ENCODE peak calls at places on chromosomes 16 and 17, in five cellular contexts. K, L, H, P and S are unnamed samples.
A peak's percentile ranks its signal among the peaks of the same experiment; 100 is the strongest.

GRCh38 chr17:62800580-62800979 is 7.5 kb downstream of the MARCHF10 start:
- DNase-seq in L (no peak), K (peak; percentile 51), H (no peak), P (no peak), S (peak; percentile 47)

GRCh38 chr17:83062011-83062817 is 17.2 kb upstream of the METRNL start:
- DNase-seq in K (no peak), P (peak; percentile 9), L (no peak), H (no peak), S (no peak)

GRCh38 chr17:61869138-61869537 is 5.8 kb upstream of the BRIP1 start:
- DNase-seq in P (no peak), K (no peak), H (no peak), L (no peak), S (no peak)

GRCh38 chr16:80720759-80721470 is 83.5 kb downstream of the CDYL2 start:
- DNase-seq in P (no peak), H (no peak), K (no peak), L (no peak), S (no peak)

GRCh38 chr17:79752175-79752574 is 21.4 kb downstream of the ENPP7 start:
- DNase-seq in K (no peak), H (no peak), L (no peak), P (no peak), S (no peak)

GRCh38 chr16:21001262-21001661 is 100.7 kb downstream of the LYRM1 start:
- DNase-seq in K (peak; percentile 80), H (peak; percentile 38), P (no peak), L (peak; percentile 17), S (no peak)

GRCh38 chr16:88815901-88816589 is 4.3 kb upstream of the APRT start:
- DNase-seq in L (peak; percentile 21), P (peak; percentile 36), H (no peak), K (peak; percentile 63), S (peak; percentile 34)

GRCh38 chr16:80121522-80121909 is 419.3 kb upstream of the DYNLRB2 start:
- DNase-seq in P (no peak), L (no peak), K (no peak), H (no peak), S (no peak)

GRCh38 chr16:2429771-2430663 is 770 bp downstream of the CCNF start:
- DNase-seq in K (peak; percentile 51), L (peak; percentile 71), H (no peak), P (no peak), S (peak; percentile 21)

GRCh38 chr17:39591958-39592954 is 15.5 kb downstream of the NEUROD2 start:
- DNase-seq in K (peak; percentile 96), H (peak; percentile 13), L (peak; percentile 40), P (peak; percentile 70), S (peak; percentile 55)

GRCh38 chr17:82231562-82232321 is 2.9 kb downstream of the SLC16A3 start:
- DNase-seq in L (no peak), H (no peak), K (peak; percentile 84), P (peak; percentile 27), S (no peak)

DNA sequence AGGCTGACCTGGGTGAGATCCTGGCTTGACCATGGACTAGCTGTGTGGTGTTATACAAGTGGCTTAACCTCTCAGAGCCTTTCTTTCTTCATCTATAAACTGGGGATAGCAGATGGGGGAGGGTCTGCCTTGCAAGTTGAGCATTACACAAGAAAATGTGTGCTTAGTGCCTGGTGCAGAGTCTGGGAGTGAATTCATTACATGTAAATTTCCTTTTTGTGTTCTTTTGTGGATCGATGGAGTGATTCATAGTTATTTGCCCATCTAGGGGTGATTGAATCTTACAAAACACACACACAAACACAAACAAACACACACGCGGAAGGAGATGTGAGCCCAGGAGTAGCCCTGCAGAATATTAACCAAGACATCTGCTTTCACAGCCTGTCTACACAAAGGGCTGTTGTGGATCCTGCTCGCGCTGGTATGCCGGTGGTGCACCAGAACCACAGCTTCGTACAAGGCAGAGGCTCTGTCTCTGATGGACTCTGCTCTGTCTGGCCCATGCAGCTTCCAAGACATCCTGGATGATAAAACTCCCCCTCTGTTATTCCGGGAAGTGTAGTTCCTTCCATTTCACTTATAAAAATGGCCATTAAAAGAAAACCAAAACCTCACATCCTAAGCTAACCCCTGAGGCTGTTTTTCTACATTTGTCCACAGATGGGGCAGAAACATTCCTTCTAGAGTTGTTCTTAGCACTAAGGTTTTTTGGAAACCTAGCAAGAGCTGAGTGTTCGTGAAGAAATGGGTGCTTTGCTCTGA is 86.1 kb downstream of the UTP18 start:
- DNase-seq in H (no peak), K (no peak), L (no peak), P (no peak), S (no peak)
- TF ChIP-seq CTCF in H (no peak), K (no peak), L (no peak), P (no peak), S (no peak)

GRCh38 chr16:30142672-30143346 is 19.8 kb upstream of the MAPK3 start:
- DNase-seq in P (no peak), H (no peak), K (peak; percentile 50), L (peak; percentile 56), S (no peak)
- TF ChIP-seq CTCF in P (no peak), H (peak; percentile 48), K (no peak), L (peak; percentile 60), S (no peak)

GRCh38 chr17:60314423-60314822 is 77.5 kb downstream of the USP32 start:
- DNase-seq in K (no peak), P (no peak), L (peak; percentile 25), H (no peak), S (no peak)

GRCh38 chr17:60318830-60319229 is 73.1 kb downstream of the USP32 start:
- DNase-seq in L (no peak), P (no peak), H (no peak), K (no peak), S (no peak)

GRCh38 chr17:60311186-60311585 is 80.7 kb downstream of the USP32 start:
- DNase-seq in P (no peak), K (no peak), H (no peak), L (no peak), S (no peak)

GRCh38 chr17:60311936-60312335 is 80.0 kb downstream of the USP32 start:
- DNase-seq in P (no peak), H (no peak), L (no peak), K (no peak), S (no peak)

GRCh38 chr17:60315650-60316049 is 76.3 kb downstream of the USP32 start:
- DNase-seq in P (no peak), L (peak; percentile 8), K (no peak), H (no peak), S (no peak)
- TF ChIP-seq CTCF in P (no peak), L (peak; percentile 34), K (peak; percentile 53), H (peak; percentile 70), S (no peak)

GRCh38 chr16:50884066-50884860 is 142.4 kb downstream of the CYLD start:
- DNase-seq in H (no peak), P (no peak), L (no peak), K (peak; percentile 77), S (no peak)
- TF ChIP-seq CTCF in H (peak; percentile 45), P (peak; percentile 42), L (peak; percentile 15), K (peak; percentile 45), S (peak; percentile 21)

DNA sequence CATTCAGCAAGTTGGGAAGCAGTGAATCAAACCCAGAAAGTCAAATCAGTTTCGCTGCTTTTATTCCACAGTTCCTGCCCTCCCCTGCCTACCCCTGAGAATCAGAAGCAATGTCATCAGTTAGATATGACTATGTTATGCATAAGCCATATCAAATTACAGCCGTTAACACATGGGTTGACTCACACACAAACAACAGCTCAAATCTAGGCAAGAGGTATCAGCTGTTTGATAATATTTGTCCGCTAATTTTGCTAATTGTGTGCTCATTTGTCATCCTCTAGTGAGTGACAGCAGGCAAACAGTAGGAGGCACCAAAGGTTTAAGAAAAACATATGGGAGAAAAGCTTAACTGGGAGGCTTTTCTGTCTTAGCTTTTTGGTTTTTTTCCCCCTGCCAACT is 327.4 kb upstream of the CCL2 start:
- DNase-seq in H (no peak), K (peak; percentile 24), L (peak; percentile 9), P (no peak), S (peak; percentile 60)
- TF ChIP-seq CTCF in H (no peak), K (peak; percentile 54), L (peak; percentile 48), P (no peak), S (no peak)

GRCh38 chr17:2331303-2331702 is 5.0 kb downstream of the TSR1 start:
- DNase-seq in H (no peak), P (no peak), L (no peak), K (no peak), S (no peak)

GRCh38 chr17:2335726-2336214 is 487 bp downstream of the TSR1 start:
- DNase-seq in H (no peak), L (no peak), P (no peak), K (peak; percentile 62), S (peak; percentile 20)

GRCh38 chr17:2337811-2338657 is 733 bp downstream of the SGSM2 start:
- DNase-seq in H (no peak), P (peak; percentile 53), K (peak; percentile 77), L (peak; percentile 40), S (peak; percentile 64)

GRCh38 chr17:2337152-2337810 is at the start of gene SGSM2:
- DNase-seq in K (peak; percentile 51), L (peak; percentile 30), P (peak; percentile 69), H (no peak), S (peak; percentile 51)

DNA sequence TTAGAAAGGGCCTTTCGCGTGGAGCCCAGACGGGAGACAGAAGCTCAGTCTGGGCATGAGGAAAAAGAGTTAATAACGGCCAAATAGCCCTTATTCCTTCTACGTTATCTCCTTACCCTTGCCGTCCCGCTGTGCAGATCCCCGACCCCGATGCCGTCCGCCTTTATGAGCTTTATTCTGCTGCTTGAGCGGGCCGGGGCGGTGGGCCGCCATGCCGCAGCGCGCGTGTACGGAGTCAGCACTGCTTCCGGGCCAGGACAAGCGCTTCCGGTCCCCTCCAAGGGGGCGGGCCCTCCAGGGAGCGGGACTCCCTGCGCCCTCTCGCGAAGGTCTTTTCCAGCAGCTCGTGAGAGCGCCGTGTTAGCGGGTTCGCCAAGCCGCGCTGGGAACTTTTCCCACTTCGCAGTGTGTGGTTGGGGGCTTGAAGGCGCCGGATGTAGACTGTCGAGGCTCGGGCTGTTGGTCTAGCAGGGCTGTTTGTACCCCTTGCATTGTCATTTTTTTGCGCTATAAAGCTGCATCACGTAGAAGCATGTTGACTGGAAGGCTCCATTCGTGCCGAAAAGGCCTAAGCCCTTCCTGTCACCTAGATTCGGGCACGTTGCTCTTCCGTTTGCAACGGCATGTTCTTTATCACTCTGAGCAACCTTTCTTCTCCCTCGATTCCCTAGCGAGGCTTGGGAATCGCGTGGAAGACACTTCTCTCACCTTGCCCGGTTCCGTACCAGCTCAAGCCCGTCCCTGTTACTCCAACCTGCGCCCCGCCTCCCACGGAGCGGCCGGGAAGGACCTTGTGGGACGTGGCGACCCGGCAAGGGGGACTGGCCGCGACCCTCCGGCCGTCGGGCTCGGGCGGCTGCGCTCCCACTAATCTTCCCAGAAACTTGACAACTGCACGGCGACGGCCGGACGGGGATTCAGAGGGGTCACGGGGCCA is at the start of gene TSR1:
- DNase-seq in L (peak; percentile 92), H (peak; percentile 74), K (peak; percentile 95), P (peak; percentile 81), S (peak; percentile 96)
- TF ChIP-seq CTCF in L (peak; percentile 23), H (no peak), K (no peak), P (peak; percentile 18), S (peak; percentile 24)

DNA sequence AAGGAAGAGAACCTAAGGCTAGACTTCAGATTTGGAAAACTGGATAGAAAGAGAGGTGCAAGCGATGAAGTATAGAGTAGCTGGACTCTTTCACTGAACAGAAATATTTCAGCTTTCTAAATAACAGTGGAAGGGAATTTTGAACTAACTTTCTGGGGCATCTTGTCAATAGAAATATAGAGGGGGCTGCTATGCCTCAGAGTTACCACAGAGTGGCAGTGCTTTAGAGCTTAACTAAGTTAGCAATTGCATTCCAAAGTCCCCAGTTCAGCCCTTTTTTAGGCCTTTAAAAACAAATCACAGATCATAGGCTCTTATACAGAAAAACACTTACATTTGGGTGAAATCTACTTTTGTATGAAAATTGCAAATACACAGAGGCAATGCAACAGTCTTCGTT is 154.2 kb upstream of the CDH8 start:
- DNase-seq in H (no peak), P (no peak), K (peak; percentile 84), L (peak; percentile 44), S (peak; percentile 26)
- TF ChIP-seq CTCF in H (peak; percentile 21), P (peak; percentile 83), K (peak; percentile 82), L (peak; percentile 49), S (peak; percentile 29)